ENCODE peak calls at places on chromosomes 12 and 14, in five cellular contexts. R is A673, E is iPS DF 6.9, U is trophoblast cell, D is DMS79. V is an unnamed sample.

GRCh38 chr12:32451816-32452215 is 52.5 kb downstream of the FGD4 start:
- DNase-seq in R (peak; percentile 53), E (no peak), U (no peak), D (no peak), V (no peak)

GRCh38 chr14:90676859-90677258 is 139.4 kb downstream of the TTC7B start:
- DNase-seq in R (no peak), E (no peak), U (no peak), D (no peak), V (no peak)

GRCh38 chr14:92649934-92650545 is 98.4 kb downstream of the LGMN start:
- DNase-seq in R (no peak), E (no peak), U (peak; percentile 95), D (peak; percentile 40), V (peak; percentile 87)

GRCh38 chr14:77111021-77111420 is 13.0 kb downstream of the CIPC start:
- DNase-seq in R (peak; percentile 75), E (no peak), U (peak; percentile 95), D (no peak), V (no peak)

GRCh38 chr12:28099862-28100261 is 90.4 kb upstream of the CCDC91 start:
- DNase-seq in R (peak; percentile 58), E (no peak), U (no peak), D (no peak), V (no peak)

GRCh38 chr12:21428241-21428640 is 9.2 kb upstream of the PYROXD1 start:
- DNase-seq in R (no peak), E (no peak), U (peak; percentile 53), D (no peak), V (no peak)

GRCh38 chr12:108282676-108283075 is 56.4 kb downstream of the CMKLR1 start:
- DNase-seq in R (no peak), E (no peak), U (no peak), D (no peak), V (no peak)

GRCh38 chr14:92176476-92176875 is 54.7 kb downstream of the CPSF2 start:
- DNase-seq in R (no peak), E (no peak), U (no peak), D (no peak), V (no peak)

GRCh38 chr12:8681129-8681902 is 16.5 kb upstream of the RIMKLB start:
- DNase-seq in R (no peak), E (no peak), U (peak; percentile 99), D (no peak), V (peak; percentile 34)

GRCh38 chr12:9687228-9687627 is 17.7 kb downstream of the CLEC2D start:
- DNase-seq in R (peak; percentile 49), E (no peak), U (no peak), D (no peak), V (no peak)

GRCh38 chr14:67526676-67527459 is 6.2 kb upstream of the PLEKHH1 start:
- DNase-seq in R (peak; percentile 70), E (peak; percentile 60), U (peak; percentile 50), D (peak; percentile 63), V (peak; percentile 55)

GRCh38 chr14:95523051-95523817 is 6.8 kb upstream of the SYNE3 start:
- DNase-seq in R (no peak), E (no peak), U (peak; percentile 66), D (no peak), V (no peak)

GRCh38 chr12:601976-602699 is 61.1 kb downstream of the NINJ2 start:
- DNase-seq in R (no peak), E (no peak), U (no peak), D (no peak), V (no peak)

GRCh38 chr14:33646692-33647260 is 304.1 kb downstream of the EGLN3 start:
- DNase-seq in R (no peak), E (no peak), U (no peak), D (no peak), V (no peak)

GRCh38 chr12:19311165-19311564 is 128.1 kb upstream of the AEBP2 start:
- DNase-seq in R (no peak), E (no peak), U (no peak), D (no peak), V (no peak)

GRCh38 chr12:9760699-9761406 is at the start of gene CD69:
- DNase-seq in R (peak; percentile 47), E (no peak), U (peak; percentile 50), D (no peak), V (no peak)

GRCh38 chr14:72665259-72665658 is 228.6 kb downstream of the DPF3 start:
- DNase-seq in R (no peak), E (no peak), U (peak; percentile 89), D (no peak), V (no peak)

GRCh38 chr14:68675233-68675577 is 117.7 kb downstream of the ZFP36L1 start:
- DNase-seq in R (no peak), E (no peak), U (no peak), D (no peak), V (no peak)